ENCODE peak calls at places on chromosomes 11 and 22, in six cellular contexts. One of them, this sample, is unnamed.

GRCh38 chr11:57124460-57124859 is 57.3 kb upstream of the LRRC55 start:
- DNase-seq in H7: no peak
- DNase-seq in aorta: no peak
- DNase-seq in COR-L47: no peak
- DNase-seq in left ventricle myocardium inferior: no peak
- DNase-seq in CD8-positive, alpha-beta memory T cell: no peak
- DNase-seq in this sample: no peak

GRCh38 chr11:121553806-121554205 is 101.0 kb upstream of the SORL1-AS1 start:
- DNase-seq in left ventricle myocardium inferior: no peak
- DNase-seq in COR-L47: no peak
- DNase-seq in CD8-positive, alpha-beta memory T cell: no peak
- DNase-seq in H7: no peak
- DNase-seq in aorta: peak; percentile 79
- DNase-seq in this sample: no peak

GRCh38 chr11:95086116-95086515 is 3.5 kb upstream of the ENDOD1 start:
- DNase-seq in H7: no peak
- DNase-seq in COR-L47: no peak
- DNase-seq in aorta: no peak
- DNase-seq in CD8-positive, alpha-beta memory T cell: no peak
- DNase-seq in left ventricle myocardium inferior: no peak
- DNase-seq in this sample: no peak

GRCh38 chr22:25878933-25879332 is 136.9 kb downstream of the MYO18B start:
- DNase-seq in H7: no peak
- DNase-seq in COR-L47: peak; percentile 49
- DNase-seq in aorta: no peak
- DNase-seq in CD8-positive, alpha-beta memory T cell: no peak
- DNase-seq in left ventricle myocardium inferior: no peak
- DNase-seq in this sample: no peak

GRCh38 chr22:17260950-17261349 is 41.7 kb upstream of the ADA2 start:
- DNase-seq in aorta: no peak
- DNase-seq in left ventricle myocardium inferior: no peak
- DNase-seq in CD8-positive, alpha-beta memory T cell: no peak
- DNase-seq in H7: peak; percentile 83
- DNase-seq in COR-L47: peak; percentile 36
- DNase-seq in this sample: no peak

GRCh38 chr22:48688366-48688765 is 1139.3 kb downstream of the BRD1 start:
- DNase-seq in COR-L47: no peak
- DNase-seq in aorta: no peak
- DNase-seq in CD8-positive, alpha-beta memory T cell: no peak
- DNase-seq in H7: no peak
- DNase-seq in left ventricle myocardium inferior: peak; percentile 3
- DNase-seq in this sample: no peak

GRCh38 chr11:1119282-1120146 is 38.2 kb upstream of the MUC5AC start:
- DNase-seq in left ventricle myocardium inferior: no peak
- DNase-seq in aorta: peak; percentile 61
- DNase-seq in COR-L47: no peak
- DNase-seq in H7: peak; percentile 68
- DNase-seq in CD8-positive, alpha-beta memory T cell: no peak
- DNase-seq in this sample: no peak

GRCh38 chr22:44111562-44112155 is 69.1 kb upstream of the PARVG start:
- DNase-seq in left ventricle myocardium inferior: no peak
- DNase-seq in aorta: peak; percentile 21
- DNase-seq in H7: peak; percentile 58
- DNase-seq in CD8-positive, alpha-beta memory T cell: no peak
- DNase-seq in COR-L47: no peak
- DNase-seq in this sample: no peak

GRCh38 chr11:84714316-84714780 is 912.8 kb downstream of the DLG2 start:
- DNase-seq in CD8-positive, alpha-beta memory T cell: no peak
- DNase-seq in COR-L47: no peak
- DNase-seq in H7: peak; percentile 52
- DNase-seq in aorta: no peak
- DNase-seq in left ventricle myocardium inferior: peak; percentile 29
- DNase-seq in this sample: peak; percentile 12

GRCh38 chr22:19065298-19065859 is 56.8 kb downstream of the DGCR2 start:
- DNase-seq in COR-L47: no peak
- DNase-seq in aorta: no peak
- DNase-seq in H7: no peak
- DNase-seq in CD8-positive, alpha-beta memory T cell: no peak
- DNase-seq in left ventricle myocardium inferior: no peak
- DNase-seq in this sample: no peak

GRCh38 chr11:57675176-57675941 is 7.4 kb downstream of the ZDHHC5 start:
- DNase-seq in H7: no peak
- DNase-seq in COR-L47: no peak
- DNase-seq in CD8-positive, alpha-beta memory T cell: no peak
- DNase-seq in aorta: no peak
- DNase-seq in left ventricle myocardium inferior: no peak
- DNase-seq in this sample: no peak

GRCh38 chr11:118607401-118608267 is at the start of gene PHLDB1:
- DNase-seq in left ventricle myocardium inferior: peak; percentile 82
- DNase-seq in H7: peak; percentile 86
- DNase-seq in CD8-positive, alpha-beta memory T cell: peak; percentile 49
- DNase-seq in COR-L47: peak; percentile 50
- DNase-seq in aorta: peak; percentile 92
- DNase-seq in this sample: peak; percentile 36

GRCh38 chr11:77560605-77561004 is 29.1 kb upstream of the AQP11 start:
- DNase-seq in aorta: no peak
- DNase-seq in H7: no peak
- DNase-seq in left ventricle myocardium inferior: no peak
- DNase-seq in CD8-positive, alpha-beta memory T cell: no peak
- DNase-seq in COR-L47: no peak
- DNase-seq in this sample: no peak

GRCh38 chr22:48424201-48424627 is 1403.5 kb downstream of the BRD1 start:
- DNase-seq in left ventricle myocardium inferior: no peak
- DNase-seq in CD8-positive, alpha-beta memory T cell: no peak
- DNase-seq in COR-L47: no peak
- DNase-seq in H7: no peak
- DNase-seq in aorta: peak; percentile 55
- DNase-seq in this sample: no peak

GRCh38 chr11:117328414-117329010 is 858 bp downstream of the CEP164 start:
- DNase-seq in COR-L47: no peak
- DNase-seq in aorta: no peak
- DNase-seq in left ventricle myocardium inferior: no peak
- DNase-seq in CD8-positive, alpha-beta memory T cell: no peak
- DNase-seq in H7: no peak
- DNase-seq in this sample: peak; percentile 7

GRCh38 chr11:61533401-61533800 is 24.9 kb downstream of the LRRC10B start:
- DNase-seq in left ventricle myocardium inferior: no peak
- DNase-seq in CD8-positive, alpha-beta memory T cell: no peak
- DNase-seq in H7: no peak
- DNase-seq in COR-L47: peak; percentile 41
- DNase-seq in aorta: no peak
- DNase-seq in this sample: no peak

GRCh38 chr11:66050581-66051231 is 1.5 kb upstream of the SF3B2 start:
- DNase-seq in CD8-positive, alpha-beta memory T cell: no peak
- DNase-seq in aorta: peak; percentile 25
- DNase-seq in COR-L47: no peak
- DNase-seq in H7: peak; percentile 61
- DNase-seq in left ventricle myocardium inferior: no peak
- DNase-seq in this sample: no peak

GRCh38 chr11:69063671-69064260 is 15.0 kb downstream of the TPCN2 start:
- DNase-seq in CD8-positive, alpha-beta memory T cell: no peak
- DNase-seq in left ventricle myocardium inferior: no peak
- DNase-seq in COR-L47: no peak
- DNase-seq in aorta: no peak
- DNase-seq in H7: no peak
- DNase-seq in this sample: no peak

GRCh38 chr11:68031136-68031459 is 617 bp downstream of the NDUFS8 start:
- DNase-seq in COR-L47: no peak
- DNase-seq in CD8-positive, alpha-beta memory T cell: no peak
- DNase-seq in aorta: no peak
- DNase-seq in left ventricle myocardium inferior: no peak
- DNase-seq in H7: no peak
- DNase-seq in this sample: no peak

GRCh38 chr11:114273890-114274635 is 22.1 kb upstream of the NNMT start:
- DNase-seq in COR-L47: no peak
- DNase-seq in H7: no peak
- DNase-seq in left ventricle myocardium inferior: no peak
- DNase-seq in aorta: no peak
- DNase-seq in CD8-positive, alpha-beta memory T cell: no peak
- DNase-seq in this sample: no peak

GRCh38 chr11:125371451-125371935 is 124.6 kb downstream of the FEZ1 start:
- DNase-seq in CD8-positive, alpha-beta memory T cell: no peak
- DNase-seq in left ventricle myocardium inferior: no peak
- DNase-seq in H7: peak; percentile 93
- DNase-seq in COR-L47: peak; percentile 81
- DNase-seq in aorta: no peak
- DNase-seq in this sample: no peak

GRCh38 chr11:674406-674805 is 20.6 kb downstream of the DEAF1 start:
- DNase-seq in aorta: no peak
- DNase-seq in CD8-positive, alpha-beta memory T cell: no peak
- DNase-seq in H7: no peak
- DNase-seq in COR-L47: no peak
- DNase-seq in left ventricle myocardium inferior: no peak
- DNase-seq in this sample: no peak

GRCh38 chr11:46999217-46999616 is 62.7 kb downstream of the CSTPP1 start:
- DNase-seq in COR-L47: no peak
- DNase-seq in CD8-positive, alpha-beta memory T cell: no peak
- DNase-seq in left ventricle myocardium inferior: no peak
- DNase-seq in aorta: no peak
- DNase-seq in H7: no peak
- DNase-seq in this sample: no peak

This sample was measured in naive thymus-derived CD4-positive, alpha-beta T cell.